ENCODE peak calls at places on chromosomes 2 and 18, in eight cellular contexts. One of them, this sample, is unnamed.
A peak's percentile ranks its signal among the peaks of the same experiment; 100 is the strongest.

GRCh38 chr18:46397174-46397573 is 259.8 kb downstream of the LOXHD1 start:
- DNase-seq in IMR-90: no peak
- DNase-seq in right lobe of liver: no peak
- DNase-seq in suprapubic skin: no peak
- DNase-seq in tibial artery: no peak
- DNase-seq in transverse colon: no peak
- DNase-seq in MCF 10A: no peak
- DNase-seq in H9: no peak
- DNase-seq in this sample: no peak

GRCh38 chr2:29443627-29444026 is 328.4 kb downstream of the CLIP4 start:
- DNase-seq in IMR-90: peak; percentile 49
- DNase-seq in right lobe of liver: no peak
- DNase-seq in suprapubic skin: no peak
- DNase-seq in tibial artery: no peak
- DNase-seq in transverse colon: no peak
- DNase-seq in MCF 10A: peak; percentile 44
- DNase-seq in H9: no peak
- DNase-seq in this sample: no peak

GRCh38 chr2:119304852-119305251 is 61.8 kb downstream of the C2orf76 start:
- DNase-seq in IMR-90: no peak
- DNase-seq in right lobe of liver: no peak
- DNase-seq in suprapubic skin: no peak
- DNase-seq in tibial artery: no peak
- DNase-seq in transverse colon: no peak
- DNase-seq in MCF 10A: no peak
- DNase-seq in H9: no peak
- DNase-seq in this sample: no peak

GRCh38 chr18:79250236-79250993 is 145.3 kb upstream of the NFATC1 start:
- DNase-seq in IMR-90: no peak
- DNase-seq in right lobe of liver: no peak
- DNase-seq in suprapubic skin: no peak
- DNase-seq in tibial artery: no peak
- DNase-seq in transverse colon: no peak
- DNase-seq in MCF 10A: no peak
- DNase-seq in H9: no peak
- DNase-seq in this sample: no peak

GRCh38 chr2:145725876-145726275 is 1206.0 kb upstream of the ZEB2 start:
- DNase-seq in IMR-90: no peak
- DNase-seq in right lobe of liver: no peak
- DNase-seq in suprapubic skin: no peak
- DNase-seq in tibial artery: no peak
- DNase-seq in transverse colon: no peak
- DNase-seq in MCF 10A: no peak
- DNase-seq in H9: no peak
- DNase-seq in this sample: no peak

GRCh38 chr2:75403991-75404428 is 156.7 kb downstream of the EVA1A start:
- DNase-seq in IMR-90: peak; percentile 59
- DNase-seq in right lobe of liver: no peak
- DNase-seq in suprapubic skin: no peak
- DNase-seq in tibial artery: no peak
- DNase-seq in transverse colon: no peak
- DNase-seq in MCF 10A: peak; percentile 58
- DNase-seq in H9: peak; percentile 38
- DNase-seq in this sample: no peak

GRCh38 chr2:78707776-78708386 is 317.6 kb upstream of the REG3G start:
- DNase-seq in IMR-90: no peak
- DNase-seq in right lobe of liver: no peak
- DNase-seq in suprapubic skin: no peak
- DNase-seq in tibial artery: no peak
- DNase-seq in transverse colon: no peak
- DNase-seq in MCF 10A: no peak
- DNase-seq in H9: no peak
- DNase-seq in this sample: no peak

GRCh38 chr2:157468931-157469708 is 25.2 kb upstream of the CYTIP start:
- DNase-seq in IMR-90: peak; percentile 71
- DNase-seq in right lobe of liver: no peak
- DNase-seq in suprapubic skin: no peak
- DNase-seq in tibial artery: no peak
- DNase-seq in transverse colon: no peak
- DNase-seq in MCF 10A: no peak
- DNase-seq in H9: no peak
- DNase-seq in this sample: no peak

GRCh38 chr2:120442923-120443571 is 97.1 kb downstream of the INHBB start:
- DNase-seq in IMR-90: no peak
- DNase-seq in right lobe of liver: peak; percentile 60
- DNase-seq in suprapubic skin: peak; percentile 73
- DNase-seq in tibial artery: no peak
- DNase-seq in transverse colon: peak; percentile 81
- DNase-seq in MCF 10A: no peak
- DNase-seq in H9: peak; percentile 97
- DNase-seq in this sample: no peak

GRCh38 chr18:27825735-27826477 is 351.0 kb downstream of the CDH2 start:
- DNase-seq in IMR-90: no peak
- DNase-seq in right lobe of liver: no peak
- DNase-seq in suprapubic skin: no peak
- DNase-seq in tibial artery: no peak
- DNase-seq in transverse colon: no peak
- DNase-seq in MCF 10A: no peak
- DNase-seq in H9: no peak
- DNase-seq in this sample: no peak

GRCh38 chr2:126750506-126750905 is 94.5 kb downstream of the GYPC start:
- DNase-seq in IMR-90: no peak
- DNase-seq in right lobe of liver: no peak
- DNase-seq in suprapubic skin: no peak
- DNase-seq in tibial artery: no peak
- DNase-seq in transverse colon: no peak
- DNase-seq in MCF 10A: no peak
- DNase-seq in H9: no peak
- DNase-seq in this sample: no peak

GRCh38 chr2:74505448-74506246 is 1.8 kb downstream of the PCGF1 start:
- DNase-seq in IMR-90: no peak
- DNase-seq in right lobe of liver: no peak
- DNase-seq in suprapubic skin: no peak
- DNase-seq in tibial artery: no peak
- DNase-seq in transverse colon: no peak
- DNase-seq in MCF 10A: no peak
- DNase-seq in H9: no peak
- DNase-seq in this sample: no peak

GRCh38 chr2:174681983-174682577 is 82.2 kb downstream of the CHRNA1 start:
- DNase-seq in IMR-90: no peak
- DNase-seq in right lobe of liver: peak; percentile 47
- DNase-seq in suprapubic skin: no peak
- DNase-seq in tibial artery: peak; percentile 47
- DNase-seq in transverse colon: peak; percentile 31
- DNase-seq in MCF 10A: no peak
- DNase-seq in H9: peak; percentile 46
- DNase-seq in this sample: no peak

GRCh38 chr2:105294844-105295481 is 34.6 kb downstream of the TGFBRAP1 start:
- DNase-seq in IMR-90: peak; percentile 68
- DNase-seq in right lobe of liver: no peak
- DNase-seq in suprapubic skin: no peak
- DNase-seq in tibial artery: no peak
- DNase-seq in transverse colon: no peak
- DNase-seq in MCF 10A: peak; percentile 60
- DNase-seq in H9: peak; percentile 82
- DNase-seq in this sample: no peak

GRCh38 chr2:144137705-144138428 is 382.1 kb downstream of the ZEB2 start:
- DNase-seq in IMR-90: peak; percentile 84
- DNase-seq in right lobe of liver: no peak
- DNase-seq in suprapubic skin: no peak
- DNase-seq in tibial artery: no peak
- DNase-seq in transverse colon: no peak
- DNase-seq in MCF 10A: no peak
- DNase-seq in H9: no peak
- DNase-seq in this sample: no peak

GRCh38 chr2:240917684-240918257 is 11.6 kb downstream of the CROCC2 start:
- DNase-seq in IMR-90: no peak
- DNase-seq in right lobe of liver: peak; percentile 14
- DNase-seq in suprapubic skin: peak; percentile 61
- DNase-seq in tibial artery: peak; percentile 19
- DNase-seq in transverse colon: peak; percentile 8
- DNase-seq in MCF 10A: no peak
- DNase-seq in H9: peak; percentile 18
- DNase-seq in this sample: no peak

GRCh38 chr2:152497481-152498052 is 162.6 kb downstream of the FMNL2 start:
- DNase-seq in IMR-90: peak; percentile 61
- DNase-seq in right lobe of liver: no peak
- DNase-seq in suprapubic skin: no peak
- DNase-seq in tibial artery: no peak
- DNase-seq in transverse colon: no peak
- DNase-seq in MCF 10A: peak; percentile 68
- DNase-seq in H9: no peak
- DNase-seq in this sample: no peak

GRCh38 chr2:216713691-216714411 is 18.5 kb upstream of the IGFBP5 start:
- DNase-seq in IMR-90: peak; percentile 93
- DNase-seq in right lobe of liver: no peak
- DNase-seq in suprapubic skin: peak; percentile 90
- DNase-seq in tibial artery: peak; percentile 68
- DNase-seq in transverse colon: no peak
- DNase-seq in MCF 10A: peak; percentile 98
- DNase-seq in H9: no peak
- DNase-seq in this sample: peak; percentile 86

GRCh38 chr2:240567137-240567871 is 980 bp upstream of the RNPEPL1 start:
- DNase-seq in IMR-90: no peak
- DNase-seq in right lobe of liver: peak; percentile 33
- DNase-seq in suprapubic skin: peak; percentile 76
- DNase-seq in tibial artery: peak; percentile 34
- DNase-seq in transverse colon: peak; percentile 55
- DNase-seq in MCF 10A: peak; percentile 47
- DNase-seq in H9: no peak
- DNase-seq in this sample: peak; percentile 76

GRCh38 chr2:102279391-102279735 is 32.0 kb upstream of the IL1RL1 start:
- DNase-seq in IMR-90: no peak
- DNase-seq in right lobe of liver: no peak
- DNase-seq in suprapubic skin: no peak
- DNase-seq in tibial artery: no peak
- DNase-seq in transverse colon: no peak
- DNase-seq in MCF 10A: no peak
- DNase-seq in H9: no peak
- DNase-seq in this sample: no peak

GRCh38 chr2:65022189-65022588 is 33.0 kb downstream of the SLC1A4 start:
- DNase-seq in IMR-90: no peak
- DNase-seq in right lobe of liver: no peak
- DNase-seq in suprapubic skin: no peak
- DNase-seq in tibial artery: no peak
- DNase-seq in transverse colon: no peak
- DNase-seq in MCF 10A: no peak
- DNase-seq in H9: no peak
- DNase-seq in this sample: no peak

GRCh38 chr18:49013961-49014604 is 63.3 kb upstream of the SMAD7 start:
- DNase-seq in IMR-90: no peak
- DNase-seq in right lobe of liver: no peak
- DNase-seq in suprapubic skin: peak; percentile 52
- DNase-seq in tibial artery: no peak
- DNase-seq in transverse colon: peak; percentile 6
- DNase-seq in MCF 10A: no peak
- DNase-seq in H9: peak; percentile 27
- DNase-seq in this sample: peak; percentile 71

GRCh38 chr2:116510117-116510671 is 1304.3 kb upstream of the DDX18 start:
- DNase-seq in IMR-90: no peak
- DNase-seq in right lobe of liver: no peak
- DNase-seq in suprapubic skin: no peak
- DNase-seq in tibial artery: no peak
- DNase-seq in transverse colon: no peak
- DNase-seq in MCF 10A: peak; percentile 61
- DNase-seq in H9: peak; percentile 34
- DNase-seq in this sample: no peak
- TF ChIP-seq CTCF in IMR-90: peak; percentile 3
- TF ChIP-seq CTCF in right lobe of liver: peak; percentile 58
- TF ChIP-seq CTCF in suprapubic skin: no peak
- TF ChIP-seq CTCF in tibial artery: no peak
- TF ChIP-seq CTCF in transverse colon: no peak
- TF ChIP-seq CTCF in MCF 10A: peak; percentile 45
- TF ChIP-seq CTCF in H9: peak; percentile 77
- TF ChIP-seq CTCF in this sample: peak; percentile 49

GRCh38 chr2:162091325-162092007 is 17.5 kb upstream of the DPP4 start:
- DNase-seq in IMR-90: peak; percentile 42
- DNase-seq in right lobe of liver: no peak
- DNase-seq in suprapubic skin: no peak
- DNase-seq in tibial artery: no peak
- DNase-seq in transverse colon: peak; percentile 65
- DNase-seq in MCF 10A: peak; percentile 42
- DNase-seq in H9: peak; percentile 63
- DNase-seq in this sample: no peak
- TF ChIP-seq CTCF in IMR-90: no peak
- TF ChIP-seq CTCF in right lobe of liver: no peak
- TF ChIP-seq CTCF in suprapubic skin: no peak
- TF ChIP-seq CTCF in tibial artery: no peak
- TF ChIP-seq CTCF in transverse colon: no peak
- TF ChIP-seq CTCF in MCF 10A: no peak
- TF ChIP-seq CTCF in H9: peak; percentile 61
- TF ChIP-seq CTCF in this sample: no peak

GRCh38 chr2:239036819-239037558 is 189.1 kb downstream of the TWIST2 start:
- DNase-seq in IMR-90: no peak
- DNase-seq in right lobe of liver: no peak
- DNase-seq in suprapubic skin: peak; percentile 51
- DNase-seq in tibial artery: no peak
- DNase-seq in transverse colon: no peak
- DNase-seq in MCF 10A: no peak
- DNase-seq in H9: no peak
- DNase-seq in this sample: no peak

GRCh38 chr2:239035361-239035814 is 187.5 kb downstream of the TWIST2 start:
- DNase-seq in IMR-90: no peak
- DNase-seq in right lobe of liver: peak; percentile 53
- DNase-seq in suprapubic skin: peak; percentile 71
- DNase-seq in tibial artery: no peak
- DNase-seq in transverse colon: peak; percentile 53
- DNase-seq in MCF 10A: peak; percentile 30
- DNase-seq in H9: peak; percentile 70
- DNase-seq in this sample: no peak

GRCh38 chr2:239034561-239035341 is 186.9 kb downstream of the TWIST2 start:
- DNase-seq in IMR-90: no peak
- DNase-seq in right lobe of liver: no peak
- DNase-seq in suprapubic skin: no peak
- DNase-seq in tibial artery: no peak
- DNase-seq in transverse colon: no peak
- DNase-seq in MCF 10A: no peak
- DNase-seq in H9: no peak
- DNase-seq in this sample: no peak

GRCh38 chr2:239035997-239036731 is 188.3 kb downstream of the TWIST2 start:
- DNase-seq in IMR-90: no peak
- DNase-seq in right lobe of liver: no peak
- DNase-seq in suprapubic skin: no peak
- DNase-seq in tibial artery: no peak
- DNase-seq in transverse colon: no peak
- DNase-seq in MCF 10A: no peak
- DNase-seq in H9: peak; percentile 75
- DNase-seq in this sample: no peak

GRCh38 chr2:239033801-239034560 is 186.1 kb downstream of the TWIST2 start:
- DNase-seq in IMR-90: no peak
- DNase-seq in right lobe of liver: no peak
- DNase-seq in suprapubic skin: no peak
- DNase-seq in tibial artery: no peak
- DNase-seq in transverse colon: no peak
- DNase-seq in MCF 10A: no peak
- DNase-seq in H9: no peak
- DNase-seq in this sample: no peak
- TF ChIP-seq CTCF in IMR-90: no peak
- TF ChIP-seq CTCF in right lobe of liver: no peak
- TF ChIP-seq CTCF in suprapubic skin: no peak
- TF ChIP-seq CTCF in tibial artery: no peak
- TF ChIP-seq CTCF in transverse colon: no peak
- TF ChIP-seq CTCF in MCF 10A: no peak
- TF ChIP-seq CTCF in H9: no peak
- TF ChIP-seq CTCF in this sample: no peak

GRCh38 chr2:234102112-234102511 is 51.6 kb downstream of the SPP2 start:
- DNase-seq in IMR-90: no peak
- DNase-seq in right lobe of liver: no peak
- DNase-seq in suprapubic skin: no peak
- DNase-seq in tibial artery: no peak
- DNase-seq in transverse colon: peak; percentile 12
- DNase-seq in MCF 10A: no peak
- DNase-seq in H9: no peak
- DNase-seq in this sample: no peak
- TF ChIP-seq CTCF in IMR-90: no peak
- TF ChIP-seq CTCF in right lobe of liver: peak; percentile 10
- TF ChIP-seq CTCF in suprapubic skin: peak; percentile 11
- TF ChIP-seq CTCF in tibial artery: no peak
- TF ChIP-seq CTCF in transverse colon: no peak
- TF ChIP-seq CTCF in MCF 10A: no peak
- TF ChIP-seq CTCF in H9: peak; percentile 15
- TF ChIP-seq CTCF in this sample: no peak